ENCODE peak calls at places on chromosomes 3 and 15, in eight cellular contexts. R, Z, H, T, I, F, M and K are unnamed samples.

GRCh38 chr15:88830016-88830415 is 26.8 kb downstream of the ACAN start:
- DNase-seq in Z (no peak), H (no peak), I (no peak), M (no peak), F (no peak), T (no peak), R (no peak), K (no peak)

GRCh38 chr3:49132437-49133225 is at the start of gene LAMB2:
- DNase-seq in R (peak), I (peak), H (peak), F (peak), Z (peak), M (no peak), T (peak), K (no peak)

GRCh38 chr3:46481636-46482035 is 16.1 kb upstream of the RTP3 start:
- DNase-seq in Z (no peak), T (no peak), M (no peak), R (no peak), F (no peak), I (no peak), H (no peak), K (no peak)

GRCh38 chr15:41661078-41661528 is 898 bp downstream of the MGA start:
- DNase-seq in T (no peak), Z (no peak), F (peak), H (no peak), R (no peak), I (no peak), M (no peak), K (peak)

GRCh38 chr15:49045691-49046112 is 544 bp downstream of the SECISBP2L start:
- DNase-seq in F (peak), Z (peak), R (no peak), M (peak), T (no peak), I (peak), H (peak), K (peak)

GRCh38 chr15:51726302-51727073 is 11.0 kb downstream of the LYSMD2 start:
- DNase-seq in H (no peak), I (peak), F (peak), M (no peak), Z (peak), T (peak), R (peak), K (peak)

GRCh38 chr3:159861369-159861987 is 127.2 kb upstream of the IL12A start:
- DNase-seq in Z (no peak), H (peak), F (no peak), R (no peak), I (no peak), M (peak), T (no peak), K (no peak)

GRCh38 chr3:157914882-157915281 is 191.3 kb downstream of the SHOX2 start:
- DNase-seq in M (no peak), I (no peak), H (no peak), T (no peak), R (no peak), Z (no peak), F (no peak), K (no peak)

GRCh38 chr3:50221413-50222168 is 14.4 kb upstream of the GNAI2 start:
- DNase-seq in T (peak), M (no peak), I (peak), H (no peak), Z (no peak), R (no peak), F (peak), K (peak)

GRCh38 chr15:29677871-29678431 is 144.3 kb downstream of the TJP1 start:
- DNase-seq in M (no peak), H (no peak), Z (no peak), F (no peak), R (no peak), T (no peak), I (no peak), K (no peak)
- TF ChIP-seq POLR2A in M (no peak), H (no peak), Z (no peak), F (no peak), R (no peak), T (no peak), I (no peak), K (no peak)

GRCh38 chr15:90367578-90367977 is 15.5 kb downstream of the ZNF774 start:
- DNase-seq in F (no peak), M (no peak), Z (no peak), H (no peak), R (no peak), T (no peak), I (no peak), K (no peak)
- TF ChIP-seq MAX in F (no peak), M (no peak), Z (no peak), H (no peak), R (no peak), T (no peak), I (no peak), K (no peak)

DNA sequence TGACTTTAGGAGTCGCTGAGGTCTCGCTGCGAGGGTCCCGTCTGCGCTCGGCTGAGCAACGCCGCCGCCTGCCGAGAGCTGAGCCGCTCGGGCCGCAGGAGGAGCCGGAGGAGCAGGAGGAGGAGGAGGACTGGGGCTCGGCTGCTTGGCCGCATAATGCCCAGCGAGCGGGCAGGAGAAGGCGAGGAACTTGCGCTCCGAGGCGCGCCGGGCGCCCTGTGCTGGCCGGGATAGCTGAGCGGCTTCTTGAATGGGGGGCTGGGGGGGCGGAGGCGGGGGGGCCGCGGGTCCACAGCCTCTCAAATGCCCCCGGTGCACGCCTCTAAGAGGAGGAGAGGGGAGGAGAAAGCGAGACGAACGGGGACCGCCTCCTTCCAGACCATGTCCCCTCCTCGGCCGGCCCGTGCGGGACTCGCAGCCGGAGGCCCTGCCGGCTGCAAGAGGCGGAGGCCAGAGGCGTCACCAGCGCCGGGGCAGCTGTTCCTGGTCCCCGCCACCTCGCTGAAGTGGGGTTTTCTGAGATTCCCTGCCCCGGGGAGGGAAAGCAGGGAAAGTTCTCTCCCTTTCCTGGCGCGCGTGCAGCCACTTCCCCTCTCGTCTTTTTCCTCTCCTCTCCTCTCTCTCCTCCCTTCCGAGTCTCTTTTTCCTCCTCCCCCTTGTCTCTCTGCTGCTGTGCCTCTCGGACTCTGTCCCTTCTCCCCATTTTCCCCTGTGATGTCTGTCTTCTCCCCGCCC is at the start of gene ADAMTS9:
- DNase-seq in M (no peak), H (peak), T (peak), F (no peak), R (no peak), Z (peak), I (no peak), K (no peak)
- TF ChIP-seq POLR2A in M (no peak), H (peak), T (no peak), F (no peak), R (no peak), Z (no peak), I (no peak), K (no peak)

GRCh38 chr3:107957506-107957905 is 133.3 kb downstream of the CD47 start:
- DNase-seq in H (no peak), T (no peak), F (no peak), Z (no peak), R (no peak), M (no peak), I (no peak), K (no peak)

GRCh38 chr3:107959767-107960166 is 131.1 kb downstream of the CD47 start:
- DNase-seq in R (no peak), H (peak), Z (no peak), M (no peak), F (no peak), I (no peak), T (no peak), K (no peak)

GRCh38 chr3:107958151-107958550 is 132.7 kb downstream of the CD47 start:
- DNase-seq in I (no peak), Z (no peak), M (no peak), T (no peak), R (no peak), F (no peak), H (peak), K (no peak)

GRCh38 chr3:107954845-107955244 is 136.0 kb downstream of the CD47 start:
- DNase-seq in M (no peak), R (no peak), Z (no peak), F (no peak), I (no peak), H (no peak), T (no peak), K (peak)

DNA sequence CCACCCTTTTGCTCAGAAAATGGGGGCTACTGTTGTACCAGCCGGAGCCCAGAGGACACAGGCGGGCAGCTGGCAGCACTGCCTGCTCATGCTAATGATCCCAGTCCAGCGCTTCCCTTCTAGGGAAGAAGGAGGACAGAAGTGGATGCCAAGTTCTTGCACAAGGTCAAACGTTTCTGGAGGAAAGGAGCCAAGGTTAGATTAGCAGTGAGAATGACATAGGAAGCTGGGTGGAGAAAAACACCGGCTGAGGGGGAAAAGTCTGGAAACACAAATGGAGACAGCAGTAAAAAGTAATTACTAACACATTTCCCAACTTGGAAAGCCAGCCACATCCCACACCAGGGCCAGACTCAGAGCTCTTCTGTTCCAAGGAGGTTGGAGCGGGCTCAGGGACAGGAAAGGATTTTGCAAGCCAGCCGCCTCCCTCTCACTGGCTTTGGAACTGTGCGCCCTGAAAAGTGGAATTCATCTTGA is 133.8 kb downstream of the CD47 start:
- DNase-seq in T (no peak), F (no peak), M (no peak), R (no peak), I (no peak), Z (no peak), H (peak), K (no peak)
- TF ChIP-seq MAX in T (no peak), F (no peak), M (no peak), R (no peak), I (no peak), Z (no peak), H (no peak), K (no peak)

DNA sequence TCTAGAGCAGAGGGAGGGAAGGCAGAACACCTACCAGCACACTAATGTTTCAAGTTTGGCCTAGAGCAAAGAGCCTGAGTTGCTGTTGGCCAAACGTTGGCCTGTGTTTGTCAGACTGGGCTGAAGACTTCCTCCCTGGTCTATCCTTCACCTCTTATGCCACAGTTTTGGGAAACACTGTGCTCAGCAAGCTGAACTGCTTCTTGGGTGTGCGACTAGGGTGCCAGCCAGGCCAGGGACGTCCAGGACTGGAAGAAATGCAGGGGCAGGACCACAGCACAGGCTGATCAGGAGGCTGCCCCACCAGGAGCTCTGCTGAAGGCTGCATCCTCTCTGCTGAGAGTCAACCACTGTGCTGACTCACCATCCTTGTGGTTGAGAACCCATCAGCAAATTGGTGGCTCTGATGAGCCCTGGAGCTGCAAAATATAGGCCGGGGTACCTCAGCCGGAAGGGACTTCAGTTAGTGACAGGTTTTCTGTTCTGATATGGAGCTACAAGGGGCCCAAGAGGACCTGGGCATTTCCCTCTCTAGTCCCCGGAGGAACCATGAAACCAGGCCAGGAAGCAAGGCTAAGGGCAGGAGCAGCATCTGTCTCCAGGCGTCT is 131.6 kb upstream of the RASGRP1 start:
- DNase-seq in H (no peak), I (no peak), Z (no peak), R (no peak), M (no peak), F (no peak), T (no peak), K (peak)
- TF ChIP-seq POLR2A in H (no peak), I (no peak), Z (no peak), R (no peak), M (peak), F (no peak), T (no peak), K (no peak)

DNA sequence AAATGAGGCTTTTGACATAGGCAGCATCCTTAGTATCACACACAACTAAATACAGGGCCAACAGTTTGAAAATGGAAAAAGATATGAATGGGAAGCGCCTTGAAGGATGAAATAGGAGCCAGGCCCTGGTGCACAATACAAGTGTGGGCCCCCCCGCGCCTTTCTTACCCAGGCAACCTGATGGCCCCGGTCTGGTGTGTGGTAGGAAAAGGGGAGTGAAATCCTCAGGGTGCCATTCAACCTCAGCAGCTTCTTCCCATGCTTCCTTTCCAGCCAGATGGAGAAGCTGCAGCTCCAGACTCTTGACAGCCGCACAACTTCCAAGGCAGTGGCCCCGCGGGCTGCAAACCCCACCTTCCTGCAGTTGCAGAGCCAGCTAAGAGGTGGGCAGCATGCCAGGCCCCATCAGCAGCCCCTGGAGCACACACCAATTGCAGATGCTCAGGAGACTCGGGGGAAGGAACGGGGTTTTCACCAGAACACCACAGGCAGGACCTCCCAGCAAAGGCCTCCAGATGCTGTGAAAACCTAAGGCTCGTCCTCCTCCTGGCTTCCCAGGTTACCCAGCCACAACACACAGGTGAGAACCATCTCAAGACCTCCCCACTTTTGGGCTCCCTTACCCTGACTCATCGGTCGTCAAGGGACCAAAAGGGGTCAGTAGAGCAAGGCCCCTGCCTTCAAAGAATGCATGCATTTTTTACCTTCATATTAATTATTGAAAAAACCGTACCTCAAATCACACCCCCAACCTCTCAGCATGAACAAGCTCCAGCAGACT is 101.6 kb downstream of the CPN2 start:
- DNase-seq in R (no peak), M (no peak), H (no peak), I (no peak), F (no peak), T (peak), Z (no peak), K (no peak)
- TF ChIP-seq MAX in R (no peak), M (no peak), H (no peak), I (no peak), F (no peak), T (no peak), Z (no peak), K (no peak)

GRCh38 chr3:42036483-42036823 is 54.7 kb upstream of the TRAK1 start:
- DNase-seq in M (no peak), Z (peak), I (peak), R (no peak), T (no peak), F (peak), H (peak), K (no peak)
- TF ChIP-seq POLR2A in M (no peak), Z (no peak), I (no peak), R (no peak), T (no peak), F (no peak), H (no peak), K (no peak)

DNA sequence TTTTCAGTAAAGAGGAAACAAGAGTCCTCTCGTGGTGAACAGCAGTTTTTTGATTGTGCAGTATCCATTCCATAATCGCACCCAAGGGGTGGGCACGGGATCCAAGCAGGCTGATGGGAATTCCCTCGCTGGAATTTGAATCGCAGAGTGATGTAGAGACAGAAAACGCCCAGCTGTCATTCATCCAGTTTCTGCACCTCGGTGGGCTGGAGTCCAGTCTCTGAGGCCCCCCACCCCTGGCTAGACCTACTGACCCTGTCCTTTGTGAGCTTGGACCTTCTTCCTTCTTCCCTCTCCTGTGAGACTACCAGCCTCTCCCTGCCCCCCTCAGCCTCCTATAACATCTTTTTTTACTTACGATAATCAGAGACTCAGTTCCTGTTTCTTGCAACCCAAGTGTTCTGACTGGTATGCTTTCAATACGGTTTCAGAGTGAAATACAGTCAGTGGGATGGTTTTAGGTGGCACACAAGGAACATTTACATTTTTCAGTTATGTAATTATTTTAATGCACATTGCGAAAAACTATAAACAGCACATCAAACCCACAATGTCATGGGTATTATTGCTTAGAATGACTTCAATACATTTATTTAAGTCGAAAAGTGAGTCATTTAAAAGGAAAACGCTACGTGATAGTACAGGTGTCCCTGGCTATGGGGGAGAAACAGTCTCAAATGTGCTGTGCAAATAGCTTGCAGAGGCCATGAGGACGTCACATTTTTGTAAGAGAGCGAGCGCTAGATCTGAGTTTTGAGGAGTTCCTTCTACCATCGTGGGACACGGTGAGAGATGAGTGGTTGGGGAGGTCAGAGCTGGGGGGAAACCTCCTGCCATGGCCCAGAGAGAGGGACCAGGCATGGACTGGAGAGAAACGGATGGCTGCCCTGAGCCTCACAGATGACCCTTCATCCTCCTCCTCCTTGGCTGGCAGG is 37.5 kb upstream of the CHST2 start:
- DNase-seq in T (no peak), I (no peak), M (peak), R (no peak), H (no peak), Z (no peak), F (no peak), K (peak)
- TF ChIP-seq MAX in T (no peak), I (no peak), M (no peak), R (no peak), H (no peak), Z (no peak), F (no peak), K (no peak)